ENCODE peak calls at places on chromosomes 11 and 22, in five cellular contexts. One of them, this sample, is unnamed.

GRCh38 chr22:24875862-24876506 is 70.0 kb downstream of the SGSM1 start:
- DNase-seq in Panc1: no peak
- DNase-seq in heart left ventricle: no peak
- DNase-seq in GM23248: peak; percentile 25
- DNase-seq in HepG2: no peak
- DNase-seq in this sample: no peak

GRCh38 chr22:47014636-47014930 is 252.1 kb downstream of the TBC1D22A start:
- DNase-seq in Panc1: no peak
- DNase-seq in heart left ventricle: no peak
- DNase-seq in GM23248: no peak
- DNase-seq in HepG2: no peak
- DNase-seq in this sample: no peak

GRCh38 chr11:74466916-74467885 is at the start of gene KCNE3:
- DNase-seq in Panc1: no peak
- DNase-seq in heart left ventricle: peak; percentile 84
- DNase-seq in GM23248: peak; percentile 44
- DNase-seq in HepG2: no peak
- DNase-seq in this sample: peak; percentile 82

GRCh38 chr11:93085097-93085496 is 112.7 kb downstream of the SLC36A4 start:
- DNase-seq in Panc1: no peak
- DNase-seq in heart left ventricle: no peak
- DNase-seq in GM23248: peak; percentile 79
- DNase-seq in HepG2: no peak
- DNase-seq in this sample: no peak

GRCh38 chr22:41001722-41002122 is 50.5 kb downstream of the RBX1 start:
- DNase-seq in Panc1: no peak
- DNase-seq in heart left ventricle: no peak
- DNase-seq in GM23248: peak; percentile 68
- DNase-seq in HepG2: peak; percentile 41
- DNase-seq in this sample: peak; percentile 8

GRCh38 chr22:25726241-25726640 is 15.7 kb upstream of the MYO18B start:
- DNase-seq in Panc1: no peak
- DNase-seq in heart left ventricle: no peak
- DNase-seq in GM23248: no peak
- DNase-seq in HepG2: no peak
- DNase-seq in this sample: no peak

GRCh38 chr11:35347921-35348331 is 71.4 kb downstream of the SLC1A2 start:
- DNase-seq in Panc1: no peak
- DNase-seq in heart left ventricle: no peak
- DNase-seq in GM23248: peak; percentile 84
- DNase-seq in HepG2: no peak
- DNase-seq in this sample: no peak

GRCh38 chr11:120153221-120153620 is 15.3 kb upstream of the TRIM29 start:
- DNase-seq in Panc1: no peak
- DNase-seq in heart left ventricle: no peak
- DNase-seq in GM23248: no peak
- DNase-seq in HepG2: no peak
- DNase-seq in this sample: no peak

GRCh38 chr22:17319541-17319940 is 49.7 kb upstream of the CECR2 start:
- DNase-seq in Panc1: no peak
- DNase-seq in heart left ventricle: no peak
- DNase-seq in GM23248: no peak
- DNase-seq in HepG2: no peak
- DNase-seq in this sample: no peak

GRCh38 chr11:124080319-124081001 is 34.8 kb upstream of the VWA5A start:
- DNase-seq in Panc1: no peak
- DNase-seq in heart left ventricle: no peak
- DNase-seq in GM23248: no peak
- DNase-seq in HepG2: no peak
- DNase-seq in this sample: no peak

GRCh38 chr11:16871368-16871767 is 132.9 kb downstream of the C11orf58 start:
- DNase-seq in Panc1: no peak
- DNase-seq in heart left ventricle: no peak
- DNase-seq in GM23248: no peak
- DNase-seq in HepG2: no peak
- DNase-seq in this sample: no peak

GRCh38 chr22:21919526-21920307 is 32.9 kb downstream of the PPM1F start:
- DNase-seq in Panc1: no peak
- DNase-seq in heart left ventricle: no peak
- DNase-seq in GM23248: no peak
- DNase-seq in HepG2: no peak
- DNase-seq in this sample: no peak

GRCh38 chr22:38451404-38451803 is 3.6 kb downstream of the KCNJ4 start:
- DNase-seq in Panc1: no peak
- DNase-seq in heart left ventricle: no peak
- DNase-seq in GM23248: no peak
- DNase-seq in HepG2: no peak
- DNase-seq in this sample: no peak

GRCh38 chr22:38450234-38450797 is 4.7 kb downstream of the KCNJ4 start:
- DNase-seq in Panc1: no peak
- DNase-seq in heart left ventricle: no peak
- DNase-seq in GM23248: no peak
- DNase-seq in HepG2: no peak
- DNase-seq in this sample: no peak

GRCh38 chr22:38452373-38453064 is 2.5 kb downstream of the KCNJ4 start:
- DNase-seq in Panc1: no peak
- DNase-seq in heart left ventricle: peak; percentile 78
- DNase-seq in GM23248: peak; percentile 64
- DNase-seq in HepG2: no peak
- DNase-seq in this sample: no peak

GRCh38 chr22:38453065-38453672 is 1.8 kb downstream of the KCNJ4 start:
- DNase-seq in Panc1: no peak
- DNase-seq in heart left ventricle: no peak
- DNase-seq in GM23248: no peak
- DNase-seq in HepG2: no peak
- DNase-seq in this sample: no peak

GRCh38 chr22:38451864-38452263 is 3.1 kb downstream of the KCNJ4 start:
- DNase-seq in Panc1: no peak
- DNase-seq in heart left ventricle: no peak
- DNase-seq in GM23248: no peak
- DNase-seq in HepG2: no peak
- DNase-seq in this sample: no peak
- H3K4me1 ChIP-seq in Panc1: no peaks in the 10 kb centered on the region
- H3K4me1 ChIP-seq in heart left ventricle: no peaks in the 10 kb centered on the region
- H3K4me1 ChIP-seq in GM23248: no peaks in the 10 kb centered on the region
- H3K4me1 ChIP-seq in HepG2: peaks cover 11% of the 10 kb centered on the region
- H3K4me1 ChIP-seq in this sample: no peaks in the 10 kb centered on the region

DNA sequence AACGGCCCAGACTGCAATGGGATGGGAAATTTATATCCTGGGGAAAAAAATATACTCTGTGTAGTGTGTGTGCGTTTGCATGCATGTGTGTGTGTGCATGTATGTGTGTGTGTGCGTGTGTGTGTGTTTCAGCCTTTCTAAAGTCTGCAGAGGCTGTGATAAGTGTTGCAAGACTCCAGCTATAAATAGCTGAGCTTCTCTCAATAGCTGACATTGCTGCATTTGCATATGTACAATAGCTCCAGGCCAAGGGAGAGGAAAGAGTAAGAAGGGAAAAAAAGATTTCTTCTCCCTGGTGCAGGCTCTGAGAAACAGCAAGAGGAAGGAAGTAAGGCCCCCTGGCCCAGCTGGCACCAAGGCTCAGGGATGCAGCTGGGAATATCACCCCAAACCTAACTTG is 483.0 kb downstream of the MN1 start:
- DNase-seq in Panc1: no peak
- DNase-seq in heart left ventricle: no peak
- DNase-seq in GM23248: peak; percentile 67
- DNase-seq in HepG2: no peak
- DNase-seq in this sample: peak; percentile 59
- H3K4me1 ChIP-seq in Panc1: no peaks in the 10 kb centered on the region
- H3K4me1 ChIP-seq in heart left ventricle: peaks cover 7% of the 10 kb centered on the region
- H3K4me1 ChIP-seq in GM23248: no peaks in the 10 kb centered on the region
- H3K4me1 ChIP-seq in HepG2: no peaks in the 10 kb centered on the region
- H3K4me1 ChIP-seq in this sample: peaks cover 8% of the 10 kb centered on the region

DNA sequence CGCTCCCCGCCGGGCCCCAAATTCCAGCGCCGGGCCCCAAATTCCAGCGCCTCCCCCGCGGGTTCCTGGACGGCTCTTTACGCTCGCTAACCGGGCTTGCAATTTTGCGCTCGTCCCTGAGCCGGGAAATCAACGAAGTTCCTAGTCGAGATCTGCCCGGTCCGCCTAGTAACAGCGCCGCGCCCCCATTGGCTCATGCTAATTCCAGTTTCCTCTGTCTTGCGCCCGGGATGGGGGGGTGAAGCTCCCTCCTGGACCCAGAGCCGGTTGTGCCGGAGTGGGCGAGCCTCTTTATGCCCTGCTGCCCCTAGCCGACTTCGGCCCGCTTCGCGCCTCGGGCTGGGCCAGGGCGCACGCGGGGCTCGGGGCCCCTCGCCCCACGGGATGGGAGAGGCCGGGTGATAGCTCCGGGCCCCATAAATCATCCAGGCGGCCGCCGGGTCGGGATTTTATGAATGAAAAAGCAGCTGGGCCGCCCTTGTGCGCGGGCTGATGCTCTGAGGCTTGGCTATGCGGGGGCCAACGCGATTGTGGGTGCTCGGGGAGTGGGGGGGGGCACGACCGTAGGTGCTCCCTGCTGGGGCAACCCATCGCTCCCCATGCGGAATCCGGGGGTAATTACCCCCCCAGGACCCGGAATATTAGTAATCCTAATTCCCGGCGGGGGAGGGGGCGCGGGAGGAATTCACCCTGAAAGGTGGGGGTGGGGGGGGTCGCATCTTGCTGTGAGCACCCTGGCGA is 1.8 kb upstream of the CCND1 start:
- DNase-seq in Panc1: peak; percentile 82
- DNase-seq in heart left ventricle: peak; percentile 92
- DNase-seq in GM23248: peak; percentile 99
- DNase-seq in HepG2: peak; percentile 90
- DNase-seq in this sample: peak; percentile 93
- H3K4me1 ChIP-seq in Panc1: peaks cover 40% of the 10 kb centered on the region
- H3K4me1 ChIP-seq in heart left ventricle: peaks cover 58% of the 10 kb centered on the region
- H3K4me1 ChIP-seq in GM23248: peaks cover 15% of the 10 kb centered on the region
- H3K4me1 ChIP-seq in HepG2: peaks cover 17% of the 10 kb centered on the region
- H3K4me1 ChIP-seq in this sample: peaks cover 16% of the 10 kb centered on the region

GRCh38 chr11:44947114-44947513 is 3.6 kb downstream of the TP53I11 start:
- DNase-seq in Panc1: no peak
- DNase-seq in heart left ventricle: no peak
- DNase-seq in GM23248: no peak
- DNase-seq in HepG2: no peak
- DNase-seq in this sample: no peak
- H3K4me1 ChIP-seq in Panc1: peaks cover 63% of the 10 kb centered on the region
- H3K4me1 ChIP-seq in heart left ventricle: peaks cover 59% of the 10 kb centered on the region
- H3K4me1 ChIP-seq in GM23248: no peaks in the 10 kb centered on the region
- H3K4me1 ChIP-seq in HepG2: peaks cover 4% of the 10 kb centered on the region
- H3K4me1 ChIP-seq in this sample: no peaks in the 10 kb centered on the region